ENCODE peak calls at places on chromosomes 13 and 19, in seven cellular contexts. M, A, H, L, K, J and X are unnamed samples.

GRCh38 chr13:30577381-30577780 is 40.3 kb upstream of the USPL1 start:
- DNase-seq in M (peak), A (peak), H (peak), L (no peak), K (no peak), J (peak), X (peak)

GRCh38 chr19:10553943-10554381 is 10.3 kb downstream of the ATG4D start:
- DNase-seq in M (no peak), A (peak), H (no peak), L (no peak), K (no peak), J (no peak), X (peak)

GRCh38 chr19:28465317-28466086 is 747.4 kb downstream of the UQCRFS1 start:
- DNase-seq in M (no peak), A (no peak), H (no peak), L (no peak), K (no peak), J (no peak), X (no peak)

GRCh38 chr19:42032428-42032827 is 37.6 kb downstream of the GRIK5 start:
- DNase-seq in M (no peak), A (no peak), H (peak), L (no peak), K (no peak), J (no peak), X (no peak)

GRCh38 chr19:3785464-3785937 is 680 bp downstream of the MATK start:
- DNase-seq in M (no peak), A (no peak), H (no peak), L (no peak), K (no peak), J (no peak), X (no peak)

GRCh38 chr13:62653371-62653770 is 1237.7 kb upstream of the PCDH20 start:
- DNase-seq in M (peak), A (no peak), H (no peak), L (no peak), K (no peak), J (no peak), X (no peak)

GRCh38 chr19:11300811-11301120 is 4.8 kb downstream of the TSPAN16 start:
- DNase-seq in M (no peak), A (no peak), H (no peak), L (no peak), K (no peak), J (no peak), X (no peak)

GRCh38 chr13:74773263-74773662 is 639.1 kb upstream of the KLF12 start:
- DNase-seq in M (no peak), A (no peak), H (no peak), L (no peak), K (no peak), J (no peak), X (no peak)

GRCh38 chr13:19864018-19864338 is 529 bp upstream of the ZMYM5 start:
- DNase-seq in M (no peak), A (peak), H (peak), L (peak), K (peak), J (peak), X (peak)

GRCh38 chr19:31745731-31746130 is 396.5 kb upstream of the TSHZ3 start:
- DNase-seq in M (no peak), A (no peak), H (no peak), L (no peak), K (no peak), J (no peak), X (no peak)

GRCh38 chr13:99386911-99387788 is 80.0 kb upstream of the GPR183 start:
- DNase-seq in M (peak), A (peak), H (peak), L (peak), K (no peak), J (peak), X (peak)

GRCh38 chr19:44653343-44653742 is 9.6 kb downstream of the PVR start:
- DNase-seq in M (no peak), A (no peak), H (no peak), L (no peak), K (no peak), J (no peak), X (no peak)

GRCh38 chr19:6501740-6502648 is at the start of gene TUBB4A:
- DNase-seq in M (no peak), A (peak), H (no peak), L (peak), K (peak), J (no peak), X (peak)

GRCh38 chr13:110653271-110653670 is 37.9 kb downstream of the NAXD start:
- DNase-seq in M (no peak), A (no peak), H (no peak), L (no peak), K (no peak), J (no peak), X (no peak)

GRCh38 chr13:37481005-37481857 is 117.3 kb downstream of the POSTN start:
- DNase-seq in M (no peak), A (no peak), H (peak), L (no peak), K (no peak), J (no peak), X (no peak)

GRCh38 chr13:109816979-109817275 is 30.5 kb upstream of the IRS2 start:
- DNase-seq in M (no peak), A (no peak), H (peak), L (no peak), K (no peak), J (no peak), X (no peak)

GRCh38 chr13:112481458-112481857 is 105.3 kb downstream of the SPACA7 start:
- DNase-seq in M (no peak), A (no peak), H (no peak), L (no peak), K (no peak), J (no peak), X (no peak)

GRCh38 chr13:23953860-23954512 is 56.7 kb upstream of the C1QTNF9B start:
- DNase-seq in M (no peak), A (no peak), H (no peak), L (no peak), K (no peak), J (no peak), X (no peak)

GRCh38 chr13:43368003-43368402 is 344.6 kb downstream of the DNAJC15 start:
- DNase-seq in M (no peak), A (no peak), H (no peak), L (no peak), K (no peak), J (no peak), X (peak)

GRCh38 chr19:41868120-41868988 is 8.3 kb downstream of the RPS19 start:
- DNase-seq in M (no peak), A (no peak), H (no peak), L (no peak), K (no peak), J (no peak), X (no peak)

GRCh38 chr13:32581177-32581786 is 5.0 kb upstream of the PDS5B start:
- DNase-seq in M (peak), A (peak), H (peak), L (no peak), K (no peak), J (no peak), X (peak)

GRCh38 chr13:59570204-59570603 is 593.5 kb downstream of the DIAPH3 start:
- DNase-seq in M (no peak), A (no peak), H (no peak), L (no peak), K (no peak), J (no peak), X (no peak)

GRCh38 chr13:30689752-30690151 is 45.6 kb upstream of the ALOX5AP start:
- DNase-seq in M (no peak), A (no peak), H (no peak), L (no peak), K (no peak), J (no peak), X (no peak)

GRCh38 chr13:100789481-100789880 is 114.9 kb upstream of the TMTC4 start:
- DNase-seq in M (no peak), A (no peak), H (peak), L (no peak), K (no peak), J (no peak), X (no peak)

GRCh38 chr19:50500060-50500752 is 10.8 kb downstream of the JOSD2 start:
- DNase-seq in M (no peak), A (peak), H (no peak), L (peak), K (no peak), J (peak), X (peak)

GRCh38 chr13:31781064-31781463 is 41.7 kb downstream of the RXFP2 start:
- DNase-seq in M (no peak), A (no peak), H (no peak), L (no peak), K (no peak), J (no peak), X (no peak)

GRCh38 chr13:108897955-108898354 is 268.5 kb downstream of the MYO16 start:
- DNase-seq in M (no peak), A (no peak), H (no peak), L (no peak), K (no peak), J (no peak), X (no peak)

GRCh38 chr19:54074851-54075250 is 6.3 kb downstream of the TARM1 start:
- DNase-seq in M (no peak), A (peak), H (no peak), L (no peak), K (no peak), J (no peak), X (no peak)

GRCh38 chr13:101190337-101190736 is 226.0 kb downstream of the NALCN start:
- DNase-seq in M (no peak), A (no peak), H (peak), L (no peak), K (no peak), J (no peak), X (no peak)

GRCh38 chr13:113746143-113746525 is 12.9 kb upstream of the TMEM255B start:
- DNase-seq in M (no peak), A (no peak), H (no peak), L (no peak), K (peak), J (peak), X (no peak)

GRCh38 chr19:33514885-33515485 is 6.6 kb downstream of the PEPD start:
- DNase-seq in M (no peak), A (no peak), H (no peak), L (peak), K (no peak), J (no peak), X (no peak)

GRCh38 chr13:33228645-33229445 is 56.7 kb downstream of the STARD13 start:
- DNase-seq in M (peak), A (peak), H (peak), L (no peak), K (no peak), J (peak), X (peak)

GRCh38 chr13:67416047-67416925 is 186.2 kb upstream of the PCDH9 start:
- DNase-seq in M (no peak), A (no peak), H (peak), L (no peak), K (peak), J (peak), X (peak)

DNA sequence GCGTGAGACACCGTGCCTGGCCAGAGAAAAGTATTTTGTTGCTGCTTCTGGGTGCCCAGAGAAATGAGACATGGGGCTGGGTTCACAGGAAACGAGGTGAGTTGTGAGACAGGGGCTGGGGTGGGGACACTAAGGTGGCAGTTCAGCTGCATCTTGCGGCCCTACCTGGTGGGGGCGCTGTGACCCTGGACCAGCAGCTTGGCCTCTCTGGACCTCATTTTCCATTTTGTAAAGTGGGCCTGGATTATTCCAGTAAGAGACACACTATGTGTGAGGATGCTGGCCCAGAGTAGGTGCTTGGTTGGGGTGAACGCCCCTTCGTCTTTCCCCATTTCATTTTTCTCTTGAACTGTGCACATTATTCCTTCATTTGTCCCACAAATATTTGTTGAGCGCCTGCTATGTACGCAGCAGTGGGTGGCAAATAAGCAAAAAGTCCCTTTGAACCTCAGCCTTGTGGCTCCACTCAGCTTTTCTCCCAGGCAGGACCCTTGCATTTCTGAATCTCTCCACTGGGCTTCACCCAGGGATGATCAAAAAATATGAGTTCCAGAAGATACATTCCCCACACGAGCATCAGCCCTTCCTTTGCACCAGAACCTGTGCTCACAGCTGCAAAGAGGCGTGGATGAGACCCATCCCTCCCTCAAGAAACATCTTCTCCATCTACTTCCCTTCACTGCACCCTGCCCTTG is 26.6 kb upstream of the OR10H1 start:
- DNase-seq in M (no peak), A (no peak), H (no peak), L (no peak), K (no peak), J (no peak), X (no peak)
- TF ChIP-seq CTCF in M (peak), A (peak), H (no peak), L (no peak), K (no peak), J (no peak), X (no peak)

DNA sequence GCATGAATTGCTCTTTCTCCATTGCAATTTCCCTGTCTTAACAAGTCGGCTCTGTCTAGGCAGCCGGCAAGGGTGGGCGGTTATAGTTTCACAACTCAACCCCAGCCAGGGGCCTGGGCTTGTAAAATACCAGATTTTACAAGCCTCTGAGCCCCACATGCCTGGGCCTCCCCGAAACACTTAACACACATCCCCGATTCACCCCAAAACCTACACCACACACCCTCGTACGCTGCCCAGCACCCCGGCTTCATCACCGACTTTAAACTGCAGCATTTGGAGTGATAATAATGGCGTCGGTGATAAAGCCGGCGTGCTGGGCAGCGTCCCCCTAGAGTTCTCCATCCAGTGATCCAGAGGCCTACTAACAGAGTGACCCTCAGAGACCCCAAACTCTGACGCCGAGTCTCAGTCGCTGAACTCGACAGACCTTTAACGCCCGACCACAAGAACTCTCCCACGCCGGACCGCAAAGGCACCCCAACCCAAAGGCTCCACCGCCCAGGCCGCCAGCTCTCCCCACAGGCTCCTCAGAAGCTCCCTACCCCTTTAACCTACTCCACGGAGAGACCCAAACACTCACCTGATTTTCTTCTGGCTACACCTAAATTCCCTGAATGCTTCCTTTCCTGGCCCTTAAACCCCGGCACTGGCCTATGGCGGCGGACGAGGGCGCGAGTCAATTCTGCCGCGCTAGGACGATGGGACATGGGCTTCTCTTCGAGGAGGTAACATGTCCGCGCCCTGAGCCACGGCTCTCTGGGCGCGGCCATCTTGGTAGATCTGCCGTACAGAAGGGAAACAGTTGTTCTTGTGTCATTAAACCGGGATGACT is at the start of gene ZNF649:
- DNase-seq in M (peak), A (peak), H (peak), L (peak), K (peak), J (peak), X (peak)
- TF ChIP-seq CTCF in M (no peak), A (no peak), H (no peak), L (no peak), K (no peak), J (no peak), X (no peak)

GRCh38 chr19:17259118-17259780 is 5.3 kb downstream of the USHBP1 start:
- DNase-seq in M (no peak), A (no peak), H (no peak), L (no peak), K (no peak), J (no peak), X (no peak)

GRCh38 chr19:17259934-17260333 is 4.6 kb downstream of the USHBP1 start:
- DNase-seq in M (no peak), A (no peak), H (no peak), L (no peak), K (peak), J (no peak), X (no peak)

GRCh38 chr19:17263712-17264640 is 569 bp downstream of the USHBP1 start:
- DNase-seq in M (no peak), A (no peak), H (no peak), L (no peak), K (no peak), J (no peak), X (no peak)

GRCh38 chr19:17262557-17262956 is 2.0 kb downstream of the USHBP1 start:
- DNase-seq in M (no peak), A (no peak), H (no peak), L (no peak), K (no peak), J (no peak), X (no peak)

DNA sequence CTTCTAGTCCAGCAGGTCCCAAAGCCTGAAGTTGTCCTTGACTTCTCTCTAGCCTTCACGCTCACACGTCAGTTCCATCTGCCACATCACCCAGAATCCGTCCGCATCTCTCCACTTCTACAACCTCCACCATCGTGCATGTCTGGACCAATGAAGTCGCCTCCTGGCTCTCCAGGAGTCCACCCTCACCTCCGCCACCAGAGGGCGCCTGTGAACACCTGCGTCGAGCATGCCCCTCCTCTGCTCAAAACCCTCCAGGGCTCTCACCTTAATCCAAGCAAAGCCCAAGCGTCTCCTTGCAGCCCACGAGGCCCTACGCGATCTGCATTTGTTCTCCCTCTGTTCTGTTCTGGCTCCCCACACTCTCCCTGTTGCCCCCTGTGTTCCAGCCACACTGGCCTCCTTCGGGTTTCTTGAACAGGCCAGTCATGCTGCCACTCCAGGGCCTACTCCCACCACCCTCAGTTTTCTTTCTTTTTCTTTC is 3.7 kb downstream of the USHBP1 start:
- DNase-seq in M (peak), A (peak), H (peak), L (peak), K (peak), J (peak), X (peak)
- TF ChIP-seq CTCF in M (peak), A (peak), H (peak), L (peak), K (peak), J (peak), X (peak)

GRCh38 chr19:39540333-39540673 is 342 bp upstream of the EID2 start:
- DNase-seq in M (no peak), A (no peak), H (no peak), L (no peak), K (no peak), J (no peak), X (no peak)
- TF ChIP-seq CTCF in M (no peak), A (no peak), H (no peak), L (no peak), K (no peak), J (peak), X (no peak)

GRCh38 chr19:7983995-7984837 is 21.2 kb downstream of the ELAVL1 start:
- DNase-seq in M (no peak), A (no peak), H (no peak), L (no peak), K (no peak), J (no peak), X (no peak)
- TF ChIP-seq CTCF in M (no peak), A (no peak), H (no peak), L (no peak), K (no peak), J (no peak), X (no peak)